ENCODE peak calls at places on chromosomes 12 and 14, in nine cellular contexts. D, U, Z, J, P, Q, L, E and K are unnamed samples.

GRCh38 chr12:47270782-47271664 is 191.3 kb upstream of the AMIGO2 start:
- DNase-seq in D (no peak), U (no peak), Z (peak), J (no peak), P (no peak), Q (no peak), L (peak), E (peak), K (peak)

GRCh38 chr12:16788888-16789790 is 183.2 kb upstream of the LMO3 start:
- DNase-seq in D (no peak), U (no peak), Z (no peak), J (no peak), P (no peak), Q (no peak), L (no peak), E (no peak), K (no peak)

GRCh38 chr14:98931911-98932310 is 340.1 kb downstream of the BCL11B start:
- DNase-seq in D (peak), U (no peak), Z (no peak), J (no peak), P (no peak), Q (no peak), L (no peak), E (no peak), K (peak)

GRCh38 chr14:34649344-34649743 is 19.4 kb upstream of the SNX6 start:
- DNase-seq in D (no peak), U (no peak), Z (peak), J (peak), P (no peak), Q (no peak), L (peak), E (peak), K (no peak)

GRCh38 chr14:54374117-54374884 is 22.5 kb upstream of the CDKN3 start:
- DNase-seq in D (no peak), U (no peak), Z (peak), J (no peak), P (no peak), Q (no peak), L (no peak), E (no peak), K (no peak)

GRCh38 chr12:65327207-65328076 is 49.0 kb downstream of the MSRB3 start:
- DNase-seq in D (no peak), U (no peak), Z (peak), J (peak), P (no peak), Q (no peak), L (no peak), E (peak), K (no peak)

GRCh38 chr12:30835216-30835615 is 80.5 kb upstream of the CAPRIN2 start:
- DNase-seq in D (no peak), U (no peak), Z (no peak), J (no peak), P (no peak), Q (no peak), L (no peak), E (no peak), K (no peak)

GRCh38 chr14:96249016-96249415 is 7.0 kb upstream of the BDKRB1 start:
- DNase-seq in D (no peak), U (no peak), Z (peak), J (peak), P (no peak), Q (no peak), L (peak), E (peak), K (peak)

GRCh38 chr12:57759360-57759980 is 4.6 kb downstream of the MARCHF9 start:
- DNase-seq in D (no peak), U (peak), Z (no peak), J (no peak), P (no peak), Q (no peak), L (no peak), E (no peak), K (peak)